ENCODE peak calls at places on chromosomes 13 and 19, in four cellular contexts. G, O, Z and N are unnamed samples.

GRCh38 chr13:100550433-100550832 is 38.2 kb downstream of the GGACT start:
- DNase-seq in O (no peak), Z (no peak), G (no peak), N (no peak)

GRCh38 chr19:46951236-46951986 is 68.2 kb upstream of the NPAS1 start:
- DNase-seq in O (no peak), Z (peak), G (peak), N (no peak)

GRCh38 chr13:27918918-27919255 is 913 bp upstream of the PDX1 start:
- DNase-seq in Z (no peak), G (no peak), O (no peak), N (no peak)

GRCh38 chr19:33394006-33394722 is 20.7 kb downstream of the CEBPG start:
- DNase-seq in Z (peak), G (no peak), O (no peak), N (no peak)

GRCh38 chr19:45542234-45542668 is 35.0 kb downstream of the VASP start:
- DNase-seq in O (no peak), Z (peak), G (no peak), N (no peak)

GRCh38 chr13:109273326-109273751 is 513.0 kb downstream of the IRS2 start:
- DNase-seq in O (no peak), Z (no peak), G (no peak), N (no peak)

GRCh38 chr19:7772752-7773291 is 9.8 kb downstream of the CLEC4M start:
- DNase-seq in G (no peak), Z (no peak), O (peak), N (no peak)

GRCh38 chr19:47628058-47628771 is 19.3 kb downstream of the BICRA start:
- DNase-seq in Z (no peak), O (no peak), G (no peak), N (no peak)

GRCh38 chr19:974564-975257 is 9.4 kb upstream of the WDR18 start:
- DNase-seq in G (no peak), Z (no peak), O (no peak), N (no peak)

GRCh38 chr19:49890349-49891311 is 6.1 kb downstream of the IL4I1 start:
- DNase-seq in G (peak), O (peak), Z (no peak), N (no peak)

GRCh38 chr19:21786931-21787330 is 19.6 kb upstream of the ZNF100 start:
- DNase-seq in Z (no peak), O (no peak), G (no peak), N (no peak)

GRCh38 chr19:51549533-51550324 is 18.3 kb upstream of the SIGLEC6 start:
- DNase-seq in Z (no peak), O (peak), G (no peak), N (no peak)

GRCh38 chr13:94860981-94861407 is 148.6 kb upstream of the SOX21 start:
- DNase-seq in O (no peak), Z (no peak), G (no peak), N (no peak)

GRCh38 chr19:33110201-33110910 is 21.6 kb upstream of the WDR88 start:
- DNase-seq in G (no peak), Z (no peak), O (no peak), N (no peak)

GRCh38 chr13:23470706-23471610 is 37.5 kb upstream of the SACS start:
- DNase-seq in G (no peak), Z (peak), O (no peak), N (no peak)

GRCh38 chr13:90690458-90691063 is 656.9 kb upstream of the MIR17HG start:
- DNase-seq in G (no peak), O (no peak), Z (no peak), N (no peak)

GRCh38 chr19:16160943-16161560 is 12.3 kb downstream of the CIB3 start:
- DNase-seq in Z (peak), O (peak), G (peak), N (no peak)

GRCh38 chr13:61156753-61157152 is 258.9 kb downstream of the PCDH20 start:
- DNase-seq in Z (no peak), G (no peak), O (no peak), N (no peak)
- TF ChIP-seq RNF2 in Z (no peak), G (no peak), O (no peak), N (no peak)

GRCh38 chr13:105908581-105908980 is 626.9 kb downstream of the EFNB2 start:
- DNase-seq in Z (no peak), O (no peak), G (no peak), N (no peak)
- TF ChIP-seq RNF2 in Z (no peak), O (no peak), G (no peak), N (no peak)

DNA sequence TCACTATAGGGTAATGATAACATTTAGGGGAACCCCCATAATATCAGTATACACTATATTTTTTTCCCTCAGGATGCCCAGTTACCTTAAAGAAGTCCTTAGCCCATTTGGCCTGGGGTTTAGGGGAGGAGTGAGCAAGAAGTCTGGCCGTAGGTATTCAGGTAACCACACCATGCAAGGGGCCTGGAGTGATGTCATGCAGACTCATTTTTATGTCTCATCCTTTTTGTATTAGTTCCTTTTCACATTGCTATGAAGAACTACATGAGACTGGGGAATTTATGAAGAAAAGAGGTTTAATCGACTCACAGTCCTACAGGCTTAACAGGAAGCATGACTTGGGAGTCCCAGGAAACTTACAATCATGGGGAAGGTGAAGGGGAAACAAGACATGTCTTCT is 12.2 kb downstream of the TPP2 start:
- DNase-seq in Z (no peak), G (no peak), O (no peak), N (no peak)
- TF ChIP-seq RNF2 in Z (no peak), G (no peak), O (no peak), N (no peak)

GRCh38 chr19:5038631-5039271 is 69.8 kb downstream of the KDM4B start:
- DNase-seq in O (peak), Z (peak), G (peak), N (peak)

GRCh38 chr19:5037936-5038335 is 69.0 kb downstream of the KDM4B start:
- DNase-seq in O (no peak), Z (no peak), G (no peak), N (no peak)

GRCh38 chr19:5035105-5035761 is 66.3 kb downstream of the KDM4B start:
- DNase-seq in G (no peak), Z (no peak), O (no peak), N (no peak)

GRCh38 chr19:5035817-5036732 is 67.2 kb downstream of the KDM4B start:
- DNase-seq in Z (no peak), O (no peak), G (no peak), N (no peak)

GRCh38 chr19:5036733-5037681 is 68.1 kb downstream of the KDM4B start:
- DNase-seq in O (no peak), G (no peak), Z (no peak), N (no peak)
- TF ChIP-seq RNF2 in O (no peak), G (no peak), Z (no peak), N (no peak)

GRCh38 chr19:11195681-11196080 is 1.7 kb downstream of the KANK2 start:
- DNase-seq in O (no peak), G (no peak), Z (no peak), N (no peak)

GRCh38 chr19:11192957-11193939 is 4.1 kb downstream of the KANK2 start:
- DNase-seq in Z (no peak), G (no peak), O (no peak), N (no peak)

GRCh38 chr19:11195169-11195568 is 2.2 kb downstream of the KANK2 start:
- DNase-seq in O (peak), Z (no peak), G (no peak), N (no peak)

GRCh38 chr19:11194173-11194572 is 3.2 kb downstream of the KANK2 start:
- DNase-seq in O (no peak), Z (no peak), G (no peak), N (no peak)

DNA sequence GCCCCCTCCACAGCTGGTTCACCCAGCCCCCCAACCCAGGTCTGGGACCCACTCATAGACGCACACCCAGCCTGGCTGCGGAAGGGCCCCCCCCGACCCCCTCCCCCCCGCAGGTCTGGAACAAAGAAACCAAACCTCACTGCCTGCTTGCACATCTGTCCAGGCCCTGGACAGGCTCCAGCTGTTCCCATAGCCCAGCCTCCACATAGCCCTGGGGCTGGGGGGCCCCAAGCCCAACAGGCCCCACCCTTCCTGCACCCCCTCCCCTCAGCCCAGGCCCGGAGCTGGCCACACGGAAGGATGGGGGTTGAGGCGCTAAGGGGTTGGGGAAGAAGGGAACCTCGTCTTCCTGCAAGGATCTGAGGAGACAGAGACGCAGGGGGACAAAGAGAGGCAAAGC is 2.7 kb downstream of the KANK2 start:
- DNase-seq in Z (no peak), G (no peak), O (no peak), N (no peak)
- TF ChIP-seq RNF2 in Z (no peak), G (no peak), O (no peak), N (no peak)